ENCODE peak calls at places on chromosomes 5 and 9, in four cellular contexts. One of them, this sample, is unnamed. For H3K9me2, the result is how much of the 10 kb centered on the place peaks cover.

GRCh38 chr9:87109851-87110250 is 162.5 kb upstream of the GAS1 start:
- DNase-seq in PC-3: no peak
- DNase-seq in PC-9: no peak
- DNase-seq in MM.1S: no peak
- DNase-seq in this sample: no peak

GRCh38 chr9:115369322-115369957 is 251.5 kb upstream of the TNC start:
- DNase-seq in PC-9: no peak
- DNase-seq in MM.1S: no peak
- DNase-seq in PC-3: no peak
- DNase-seq in this sample: no peak

GRCh38 chr5:175842947-175843793 is 28.2 kb upstream of the CPLX2 start:
- DNase-seq in PC-9: peak
- DNase-seq in MM.1S: no peak
- DNase-seq in PC-3: peak
- DNase-seq in this sample: no peak

GRCh38 chr5:168163966-168164365 is 127.5 kb upstream of the WWC1 start:
- DNase-seq in PC-9: no peak
- DNase-seq in PC-3: no peak
- DNase-seq in MM.1S: no peak
- DNase-seq in this sample: no peak

GRCh38 chr9:34579097-34579818 is 10.3 kb downstream of the CNTFR start:
- DNase-seq in PC-3: no peak
- DNase-seq in MM.1S: no peak
- DNase-seq in PC-9: no peak
- DNase-seq in this sample: no peak

GRCh38 chr9:120531683-120532300 is 48.2 kb downstream of the CDK5RAP2 start:
- DNase-seq in MM.1S: peak
- DNase-seq in PC-9: no peak
- DNase-seq in PC-3: peak
- DNase-seq in this sample: peak

GRCh38 chr5:157463081-157463480 is 3.1 kb downstream of the NIPAL4 start:
- DNase-seq in PC-3: no peak
- DNase-seq in MM.1S: no peak
- DNase-seq in PC-9: no peak
- DNase-seq in this sample: no peak

GRCh38 chr9:123940721-123941534 is 11.0 kb upstream of the DENND1A start:
- DNase-seq in PC-3: no peak
- DNase-seq in MM.1S: no peak
- DNase-seq in PC-9: no peak
- DNase-seq in this sample: peak

GRCh38 chr5:157384971-157385709 is 74.9 kb upstream of the NIPAL4 start:
- DNase-seq in PC-3: peak
- DNase-seq in MM.1S: no peak
- DNase-seq in PC-9: peak
- DNase-seq in this sample: no peak

GRCh38 chr5:61394793-61395192 is 62.7 kb downstream of the ZSWIM6 start:
- DNase-seq in PC-9: no peak
- DNase-seq in MM.1S: no peak
- DNase-seq in PC-3: no peak
- DNase-seq in this sample: no peak

DNA sequence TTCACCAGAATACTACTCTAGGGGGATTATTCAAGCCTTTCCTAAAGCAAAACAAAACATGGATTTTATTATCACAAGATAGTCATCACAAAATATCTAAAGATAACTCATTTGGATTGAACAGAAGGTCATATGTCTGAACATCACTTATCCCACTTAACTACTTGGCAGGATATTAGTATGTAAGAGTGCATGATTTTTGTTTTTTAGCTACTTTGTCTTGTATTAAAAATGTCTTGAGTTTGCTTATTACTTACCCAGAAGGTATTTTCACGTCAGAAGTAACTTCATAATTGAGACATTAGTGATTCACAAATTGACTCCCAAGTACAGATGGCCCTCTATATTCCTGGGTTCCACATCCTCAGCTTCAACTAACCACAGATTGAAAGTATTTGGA is 113.8 kb downstream of the TLE4 start:
- DNase-seq in PC-3: no peak
- DNase-seq in MM.1S: no peak
- DNase-seq in PC-9: no peak
- DNase-seq in this sample: no peak
- H3K4me2 ChIP-seq in PC-3: no peak
- H3K4me2 ChIP-seq in MM.1S: no peak
- H3K4me2 ChIP-seq in PC-9: no peak
- H3K4me2 ChIP-seq in this sample: no peak

GRCh38 chr9:117305454-117305853 is 109.4 kb downstream of the ASTN2 start:
- DNase-seq in MM.1S: no peak
- DNase-seq in PC-9: no peak
- DNase-seq in PC-3: no peak
- DNase-seq in this sample: no peak

GRCh38 chr9:117307701-117308100 is 107.2 kb downstream of the ASTN2 start:
- DNase-seq in MM.1S: no peak
- DNase-seq in PC-3: no peak
- DNase-seq in PC-9: no peak
- DNase-seq in this sample: peak

GRCh38 chr9:117306032-117306431 is 108.8 kb downstream of the ASTN2 start:
- DNase-seq in PC-3: no peak
- DNase-seq in MM.1S: no peak
- DNase-seq in PC-9: no peak
- DNase-seq in this sample: no peak

GRCh38 chr9:117303643-117304230 is 111.1 kb downstream of the ASTN2 start:
- DNase-seq in PC-9: no peak
- DNase-seq in MM.1S: no peak
- DNase-seq in PC-3: no peak
- DNase-seq in this sample: no peak

DNA sequence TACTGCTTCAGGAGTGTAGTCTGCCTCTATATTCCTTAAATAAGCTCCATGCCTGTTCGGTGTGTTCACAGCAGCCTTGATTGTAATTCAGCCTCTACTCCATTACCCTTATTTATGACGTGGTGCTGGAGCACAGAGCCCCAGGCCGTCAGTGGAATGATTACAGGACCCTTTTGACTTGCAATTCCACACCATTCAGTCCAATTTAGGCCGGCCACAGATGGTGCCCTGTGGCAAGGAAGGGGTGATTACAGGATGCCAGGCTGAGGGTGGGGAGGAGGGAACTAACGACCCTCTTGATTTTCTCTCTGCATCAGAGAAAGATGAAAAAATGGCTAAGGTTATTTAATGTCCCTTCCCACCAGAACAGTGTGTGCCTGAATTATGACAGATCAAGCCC is 110.2 kb downstream of the ASTN2 start:
- DNase-seq in MM.1S: no peak
- DNase-seq in PC-3: no peak
- DNase-seq in PC-9: no peak
- DNase-seq in this sample: no peak
- H3K9me2 ChIP-seq in MM.1S: under half
- H3K9me2 ChIP-seq in PC-3: under half
- H3K9me2 ChIP-seq in PC-9: under half
- H3K9me2 ChIP-seq in this sample: under half

GRCh38 chr5:67997148-67997547 is 218.4 kb upstream of the PIK3R1 start:
- DNase-seq in PC-9: no peak
- DNase-seq in MM.1S: no peak
- DNase-seq in PC-3: no peak
- DNase-seq in this sample: no peak
- H3K27ac ChIP-seq in PC-9: no peak
- H3K27ac ChIP-seq in MM.1S: no peak
- H3K27ac ChIP-seq in PC-3: no peak
- H3K27ac ChIP-seq in this sample: no peak

GRCh38 chr5:178234753-178235599 is 2.4 kb upstream of the PHYKPL start:
- DNase-seq in MM.1S: peak
- DNase-seq in PC-9: peak
- DNase-seq in PC-3: peak
- DNase-seq in this sample: peak
- H3K4me2 ChIP-seq in MM.1S: no peak
- H3K4me2 ChIP-seq in PC-9: peak
- H3K4me2 ChIP-seq in PC-3: peak
- H3K4me2 ChIP-seq in this sample: peak

GRCh38 chr5:81495286-81495685 is 101.4 kb upstream of the ACOT12 start:
- DNase-seq in PC-9: no peak
- DNase-seq in PC-3: no peak
- DNase-seq in MM.1S: no peak
- DNase-seq in this sample: no peak
- H3K9me2 ChIP-seq in PC-9: under half
- H3K9me2 ChIP-seq in PC-3: under half
- H3K9me2 ChIP-seq in MM.1S: under half
- H3K9me2 ChIP-seq in this sample: under half

DNA sequence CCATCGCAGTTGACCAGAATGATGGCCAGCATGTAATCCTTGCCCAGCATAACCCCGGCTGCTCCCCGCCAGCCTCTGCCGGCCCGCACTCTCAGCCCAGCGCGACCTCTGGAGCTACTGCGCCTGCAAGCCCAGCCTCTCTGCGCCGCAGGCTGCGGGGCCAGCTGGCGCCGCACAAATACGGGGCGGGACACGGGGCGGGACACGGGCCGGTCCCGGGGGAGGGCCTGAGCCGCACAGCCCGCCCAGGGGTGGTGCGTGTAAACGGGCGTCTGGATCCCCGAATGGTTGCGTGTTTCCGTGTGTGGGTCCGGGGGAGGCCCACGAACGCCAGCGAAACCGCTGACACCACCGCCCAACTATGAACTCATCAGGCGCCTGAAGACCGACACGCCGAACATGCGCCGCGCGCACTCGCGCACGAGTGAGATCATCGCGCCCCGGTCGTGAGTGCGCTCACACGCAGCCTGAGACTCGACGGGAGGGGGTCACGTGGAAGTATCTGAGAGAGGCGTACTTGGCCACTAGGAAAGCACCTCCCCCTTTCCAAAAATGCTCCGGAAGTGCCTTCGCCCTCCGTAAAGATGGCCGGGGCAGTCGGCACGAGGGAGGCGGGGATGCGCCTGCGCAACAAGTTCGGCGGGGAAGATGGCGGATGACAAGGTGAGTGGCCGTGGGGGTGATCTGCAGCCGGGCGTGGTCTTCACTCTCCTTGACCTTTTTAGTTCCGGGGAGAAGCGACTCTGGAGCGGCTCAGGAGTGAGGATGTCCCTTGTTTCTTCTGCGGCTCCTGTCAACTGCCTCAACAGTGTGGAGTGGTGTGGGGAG is at the start of the genes APBB3 and SLC35A4:
- DNase-seq in MM.1S: peak
- DNase-seq in PC-3: peak
- DNase-seq in PC-9: peak
- DNase-seq in this sample: peak
- H3K27ac ChIP-seq in MM.1S: peak
- H3K27ac ChIP-seq in PC-3: peak
- H3K27ac ChIP-seq in PC-9: peak
- H3K27ac ChIP-seq in this sample: peak

GRCh38 chr5:106730912-106731311 is 939.8 kb downstream of the EFNA5 start:
- DNase-seq in PC-9: no peak
- DNase-seq in PC-3: no peak
- DNase-seq in MM.1S: no peak
- DNase-seq in this sample: no peak
- H3K4me2 ChIP-seq in PC-9: no peak
- H3K4me2 ChIP-seq in PC-3: no peak
- H3K4me2 ChIP-seq in MM.1S: no peak
- H3K4me2 ChIP-seq in this sample: no peak